ENCODE peak calls at places on chromosomes 1 and 21, in seven cellular contexts. Z, R, B, I, O, P and F are unnamed samples.

GRCh38 chr1:116122955-116123757 is 12.0 kb downstream of the MAB21L3 start:
- DNase-seq in Z (no peak), R (no peak), B (peak; percentile 72), I (no peak), O (no peak), P (peak; percentile 97), F (no peak)

GRCh38 chr1:77833521-77834100 is 54.2 kb downstream of the MIGA1 start:
- DNase-seq in Z (peak; percentile 14), R (no peak), B (no peak), I (no peak), O (no peak), P (peak; percentile 29), F (no peak)

GRCh38 chr1:192445243-192445642 is 128.5 kb downstream of the RGS21 start:
- DNase-seq in Z (no peak), R (no peak), B (no peak), I (no peak), O (no peak), P (no peak), F (no peak)

GRCh38 chr1:95384570-95384969 is 150.6 kb downstream of the RWDD3 start:
- DNase-seq in Z (peak; percentile 79), R (peak; percentile 38), B (no peak), I (no peak), O (no peak), P (peak; percentile 16), F (no peak)

GRCh38 chr1:238252033-238252802 is 361.5 kb upstream of the ZP4 start:
- DNase-seq in Z (peak; percentile 65), R (peak; percentile 40), B (no peak), I (no peak), O (peak; percentile 43), P (peak; percentile 56), F (peak; percentile 52)

GRCh38 chr1:184724843-184725242 is 29.8 kb downstream of the EDEM3 start:
- DNase-seq in Z (no peak), R (no peak), B (no peak), I (no peak), O (no peak), P (no peak), F (no peak)

GRCh38 chr1:101075926-101076325 is 50.3 kb upstream of the DPH5 start:
- DNase-seq in Z (no peak), R (no peak), B (no peak), I (no peak), O (no peak), P (no peak), F (no peak)

GRCh38 chr1:222171005-222171404 is 376.9 kb downstream of the HHIPL2 start:
- DNase-seq in Z (peak; percentile 58), R (no peak), B (no peak), I (no peak), O (no peak), P (peak; percentile 75), F (no peak)

GRCh38 chr1:77182083-77182482 is 37.1 kb downstream of the PIGK start:
- DNase-seq in Z (no peak), R (no peak), B (no peak), I (no peak), O (no peak), P (no peak), F (no peak)

GRCh38 chr1:162823231-162823630 is 32.7 kb downstream of the HSD17B7 start:
- DNase-seq in Z (no peak), R (no peak), B (no peak), I (no peak), O (no peak), P (no peak), F (no peak)

GRCh38 chr1:48873944-48874343 is 97.3 kb upstream of the BEND5 start:
- DNase-seq in Z (peak; percentile 46), R (no peak), B (no peak), I (no peak), O (no peak), P (no peak), F (no peak)

GRCh38 chr1:115112496-115113375 is 23.4 kb upstream of the TSPAN2 start:
- DNase-seq in Z (peak; percentile 69), R (no peak), B (no peak), I (peak; percentile 33), O (no peak), P (peak; percentile 39), F (peak; percentile 16)

GRCh38 chr1:222792744-222793143 is 22.1 kb upstream of the DISP1 start:
- DNase-seq in Z (peak; percentile 44), R (no peak), B (no peak), I (no peak), O (no peak), P (peak; percentile 49), F (no peak)

GRCh38 chr1:17377325-17377953 is 5.4 kb downstream of the PADI6 start:
- DNase-seq in Z (no peak), R (no peak), B (no peak), I (no peak), O (no peak), P (no peak), F (no peak)

GRCh38 chr1:229432116-229432461 is 1.8 kb downstream of the ACTA1 start:
- DNase-seq in Z (no peak), R (no peak), B (no peak), I (no peak), O (no peak), P (no peak), F (no peak)

GRCh38 chr1:93638307-93638847 is 43.3 kb downstream of the BCAR3 start:
- DNase-seq in Z (no peak), R (no peak), B (no peak), I (no peak), O (no peak), P (no peak), F (no peak)

GRCh38 chr1:24699628-24700027 is 45.6 kb upstream of the CLIC4 start:
- DNase-seq in Z (no peak), R (no peak), B (no peak), I (no peak), O (no peak), P (no peak), F (no peak)

GRCh38 chr1:184002071-184002470 is 35.5 kb downstream of the COLGALT2 start:
- DNase-seq in Z (peak; percentile 63), R (peak; percentile 49), B (no peak), I (no peak), O (peak; percentile 37), P (peak; percentile 92), F (peak; percentile 80)

GRCh38 chr1:42013881-42014470 is 95.3 kb upstream of the HIVEP3 start:
- DNase-seq in Z (no peak), R (no peak), B (no peak), I (no peak), O (peak; percentile 23), P (peak; percentile 12), F (peak; percentile 36)

GRCh38 chr1:184633785-184634184 is 120.9 kb downstream of the EDEM3 start:
- DNase-seq in Z (no peak), R (peak; percentile 46), B (no peak), I (no peak), O (no peak), P (no peak), F (no peak)

DNA sequence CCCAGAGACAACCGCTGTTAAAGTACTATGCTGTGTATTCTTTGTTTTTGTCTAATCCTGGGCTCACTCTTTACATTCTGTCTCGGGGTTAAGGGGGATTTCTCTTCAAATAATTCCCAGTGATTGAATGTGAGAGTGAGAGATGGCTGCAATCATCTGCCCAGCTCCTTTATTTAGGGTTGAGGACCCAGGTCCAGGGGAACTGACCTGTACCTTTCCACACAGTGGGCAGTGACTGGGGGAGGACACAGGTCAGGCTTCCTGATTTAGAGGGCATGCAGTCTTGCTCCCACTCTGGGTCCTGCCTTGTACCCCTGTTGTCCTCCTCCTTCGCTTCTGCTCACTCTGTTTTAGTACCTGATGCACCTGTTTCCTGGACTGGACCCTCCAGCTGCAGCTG is 22.0 kb downstream of the PHGDH start:
- DNase-seq in Z (no peak), R (no peak), B (no peak), I (no peak), O (no peak), P (no peak), F (no peak)
- H3K27ac ChIP-seq in Z (no peak overlapping the region), R (no peak overlapping the region), B (no peak overlapping the region), I (no peak overlapping the region), O (peak overlapping the region; percentile 46), P (no peak overlapping the region), F (peak overlapping the region; percentile 96)

DNA sequence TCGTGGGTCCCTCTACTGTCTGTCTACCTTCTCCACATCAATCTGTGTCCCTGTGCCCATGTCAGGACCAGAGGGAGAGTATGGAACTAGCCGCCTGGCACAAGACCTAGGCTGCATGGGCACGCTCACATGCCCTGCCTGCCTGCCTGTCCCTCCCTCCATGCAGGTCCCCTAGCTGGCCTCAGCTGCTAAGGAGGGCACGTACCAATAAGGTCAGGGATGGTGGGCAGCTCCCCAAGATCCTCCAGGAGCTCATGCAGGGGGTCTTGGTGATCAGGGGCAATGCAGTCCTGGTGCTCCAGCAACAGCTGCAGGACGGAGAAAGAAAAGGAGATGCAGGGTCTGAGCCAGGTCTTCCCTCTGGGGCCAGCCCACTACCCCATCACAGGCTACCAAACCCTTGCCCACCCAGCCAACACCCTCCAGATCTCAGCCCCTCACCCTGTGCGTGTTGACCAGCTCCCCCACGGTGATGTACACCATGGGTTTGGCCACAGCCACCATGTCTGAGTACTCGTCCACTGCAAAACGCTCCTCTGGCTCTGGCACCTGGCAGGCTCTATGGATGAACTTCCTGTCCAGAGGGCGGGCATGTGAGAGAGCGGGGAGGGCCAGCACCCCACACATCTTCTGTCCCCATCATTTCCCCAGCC is 33.1 kb upstream of the MEF2D start:
- DNase-seq in Z (no peak), R (no peak), B (no peak), I (no peak), O (no peak), P (no peak), F (no peak)
- H3K27ac ChIP-seq in Z (no peak overlapping the region), R (no peak overlapping the region), B (no peak overlapping the region), I (no peak overlapping the region), O (no peak overlapping the region), P (no peak overlapping the region), F (no peak overlapping the region)

DNA sequence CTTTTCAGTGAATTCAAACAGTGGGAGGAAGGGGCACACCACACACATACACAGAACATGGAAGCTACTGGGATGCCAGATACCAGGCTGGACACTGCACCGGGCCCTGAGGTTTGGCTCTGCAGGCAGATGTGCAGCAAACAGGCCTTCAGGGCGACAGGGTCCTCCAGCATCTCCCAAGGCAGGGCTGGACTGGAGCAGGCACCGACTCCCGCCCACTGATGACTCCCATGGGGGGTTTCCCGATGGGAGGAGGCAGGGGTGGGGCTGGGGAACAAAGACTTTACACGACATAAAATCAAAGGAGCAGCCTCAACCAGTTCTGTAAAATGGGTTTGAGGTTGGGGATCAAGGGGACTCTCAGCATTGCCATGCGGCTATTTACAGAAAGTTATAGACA is 118.1 kb downstream of the SYT2 start:
- DNase-seq in Z (no peak), R (peak; percentile 28), B (no peak), I (no peak), O (no peak), P (peak; percentile 16), F (no peak)
- H3K27ac ChIP-seq in Z (no peak overlapping the region), R (peak overlapping the region; percentile 3), B (peak overlapping the region; percentile 86), I (no peak overlapping the region), O (no peak overlapping the region), P (no peak overlapping the region), F (no peak overlapping the region)

DNA sequence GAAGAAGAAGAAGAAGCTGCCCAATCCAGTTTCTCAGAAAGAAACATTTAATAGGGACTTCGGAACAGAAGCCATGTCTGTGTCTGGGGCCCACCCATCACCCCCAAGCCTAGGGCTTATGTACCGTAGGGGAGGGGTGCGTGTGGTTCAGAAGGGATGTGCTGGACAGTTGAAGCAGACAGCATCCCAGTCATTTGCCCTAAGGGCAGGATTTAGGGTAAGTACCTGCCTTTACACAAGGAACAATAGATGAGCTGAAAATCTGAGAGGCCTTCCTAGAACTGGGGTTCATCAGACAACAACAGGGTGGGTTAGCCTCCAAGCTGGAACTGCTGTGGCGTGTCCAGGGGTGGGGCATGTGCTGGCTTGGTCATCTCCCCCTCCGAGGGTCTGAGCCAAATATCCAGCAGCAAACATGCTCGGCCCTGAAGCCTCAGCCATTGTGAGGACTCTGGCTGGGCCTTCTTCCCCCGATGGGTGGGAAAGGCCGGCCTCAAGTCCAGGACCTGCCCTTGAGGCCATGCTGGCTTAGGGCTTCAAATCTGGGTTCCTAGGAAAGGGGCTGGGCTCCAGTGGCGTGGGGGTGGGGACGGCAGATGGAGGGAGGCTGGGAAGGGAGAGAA is 12.1 kb downstream of the CSTB start:
- DNase-seq in Z (no peak), R (no peak), B (no peak), I (no peak), O (no peak), P (no peak), F (no peak)
- H3K27ac ChIP-seq in Z (no peak overlapping the region), R (no peak overlapping the region), B (no peak overlapping the region), I (no peak overlapping the region), O (no peak overlapping the region), P (no peak overlapping the region), F (no peak overlapping the region)